ENCODE peak calls at places on chromosomes 6 and 20, in eight cellular contexts. E is OCI-LY7; V is left ventricle myocardium inferior; Z is kidney; O is CD8-positive, alpha-beta memory T cell; B is transverse colon; U is fibroblast of lung; N is WERI-Rb-1. C is an unnamed sample.

GRCh38 chr6:2147737-2148448 is 97.5 kb downstream of the GMDS start:
- DNase-seq in N (no peak), O (no peak), Z (no peak), B (no peak), U (peak), V (no peak), E (no peak), C (no peak)

GRCh38 chr6:157163434-157164159 is 159.7 kb downstream of the TMEM242 start:
- DNase-seq in Z (no peak), E (no peak), O (no peak), V (no peak), B (no peak), N (no peak), U (no peak), C (no peak)

GRCh38 chr20:10508468-10509251 is 73.6 kb downstream of the SLX4IP start:
- DNase-seq in V (no peak), U (peak), N (no peak), O (no peak), B (no peak), Z (no peak), E (no peak), C (no peak)

GRCh38 chr20:4513720-4514119 is 208.0 kb upstream of the PRND start:
- DNase-seq in Z (no peak), B (no peak), E (no peak), O (no peak), N (no peak), U (peak), V (no peak), C (no peak)

GRCh38 chr6:163720005-163720404 is 305.5 kb downstream of the QKI start:
- DNase-seq in Z (no peak), U (no peak), B (no peak), N (no peak), E (no peak), O (no peak), V (no peak), C (no peak)

GRCh38 chr20:571754-572331 is 28.3 kb upstream of the CSNK2A1 start:
- DNase-seq in V (peak), N (peak), Z (peak), B (peak), O (no peak), U (peak), E (no peak), C (no peak)

GRCh38 chr20:32037929-32038328 is 14.1 kb upstream of the HCK start:
- DNase-seq in V (no peak), B (no peak), O (no peak), N (no peak), Z (no peak), U (peak), E (peak), C (no peak)

GRCh38 chr6:105493776-105494175 is 90.9 kb upstream of the PREP start:
- DNase-seq in B (no peak), Z (no peak), E (no peak), N (no peak), O (no peak), V (no peak), U (no peak), C (no peak)

GRCh38 chr6:114611696-114612095 is 268.9 kb upstream of the HS3ST5 start:
- DNase-seq in O (no peak), V (no peak), B (no peak), U (no peak), E (no peak), Z (no peak), N (no peak), C (no peak)

GRCh38 chr20:52103469-52103910 is 88.1 kb downstream of the ZFP64 start:
- DNase-seq in B (no peak), V (no peak), Z (no peak), O (no peak), E (no peak), U (peak), N (no peak), C (peak)

GRCh38 chr6:135008941-135009290 is 45.7 kb downstream of the HBS1L start:
- DNase-seq in E (no peak), V (no peak), U (no peak), O (no peak), N (no peak), B (no peak), Z (no peak), C (no peak)

GRCh38 chr6:100229512-100229911 is 235.2 kb downstream of the SIM1 start:
- DNase-seq in B (no peak), U (no peak), N (no peak), O (no peak), Z (no peak), E (no peak), V (no peak), C (no peak)

GRCh38 chr20:60365063-60365640 is 406.9 kb downstream of the CDH26 start:
- DNase-seq in Z (no peak), U (no peak), V (no peak), N (no peak), B (no peak), O (no peak), E (peak), C (no peak)

GRCh38 chr6:133965817-133966360 is 12.9 kb downstream of the TBPL1 start:
- DNase-seq in E (no peak), Z (no peak), N (no peak), B (peak), O (no peak), V (no peak), U (no peak), C (no peak)

GRCh38 chr6:107272246-107272645 is 156.9 kb upstream of the BEND3 start:
- DNase-seq in V (no peak), B (no peak), O (no peak), Z (no peak), N (no peak), E (no peak), U (no peak), C (no peak)

GRCh38 chr6:33620158-33620583 is 951 bp upstream of the ITPR3 start:
- DNase-seq in U (no peak), Z (peak), V (no peak), N (peak), B (peak), O (peak), E (peak), C (no peak)

GRCh38 chr20:1945134-1945618 is 48.7 kb downstream of the PDYN start:
- DNase-seq in Z (peak), B (peak), O (no peak), U (peak), E (no peak), N (no peak), V (peak), C (no peak)

DNA sequence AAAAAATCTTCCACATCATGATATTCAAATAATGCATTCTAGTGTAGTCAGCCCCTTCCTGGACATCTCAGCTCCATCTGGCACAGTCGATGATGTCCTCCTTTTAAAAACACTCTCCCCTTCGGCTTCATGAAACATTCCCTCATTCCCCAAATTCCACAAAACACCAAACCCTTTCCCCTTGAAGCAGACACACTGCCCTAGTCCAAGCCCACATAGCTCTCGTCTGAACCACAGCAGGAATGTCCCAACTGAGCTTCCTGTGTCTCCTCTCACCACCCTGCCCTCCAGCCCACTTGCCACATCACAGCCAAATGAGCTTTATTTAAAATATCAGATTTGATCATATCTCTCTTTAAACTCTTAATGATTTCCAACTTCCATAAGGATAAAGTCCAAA is 106.4 kb upstream of the CARMIL1 start:
- DNase-seq in Z (no peak), V (no peak), N (no peak), O (no peak), U (peak), E (no peak), B (no peak), C (peak)
- H3K27ac ChIP-seq in Z (no peak), V (no peak), N (no peak), O (no peak), U (peak), E (no peak), B (no peak), C (peak)

DNA sequence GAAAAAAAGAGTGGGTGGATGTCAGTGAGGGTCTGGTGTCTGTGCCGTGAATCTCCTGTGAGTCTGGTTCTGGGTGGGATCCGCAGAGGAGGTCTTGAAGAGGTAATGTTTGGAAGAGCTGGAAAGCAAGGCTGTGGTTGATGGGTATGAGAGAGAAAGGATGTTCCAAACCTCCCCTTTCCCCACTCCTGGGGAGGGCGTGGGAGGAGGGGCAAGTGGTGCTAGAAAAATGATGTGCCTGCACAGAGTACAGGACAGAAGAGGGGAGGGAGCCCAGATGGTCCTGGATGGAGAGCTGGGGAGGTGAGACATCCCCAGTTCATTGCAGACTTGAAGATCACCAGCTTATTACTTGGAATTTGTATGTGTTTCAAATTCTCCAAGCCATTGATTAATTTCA is 3.1 kb downstream of the CNPY3 start:
- DNase-seq in Z (peak), E (no peak), V (no peak), O (no peak), N (no peak), B (no peak), U (no peak), C (no peak)
- H3K27ac ChIP-seq in Z (no peak), E (no peak), V (no peak), O (no peak), N (no peak), B (no peak), U (no peak), C (no peak)

DNA sequence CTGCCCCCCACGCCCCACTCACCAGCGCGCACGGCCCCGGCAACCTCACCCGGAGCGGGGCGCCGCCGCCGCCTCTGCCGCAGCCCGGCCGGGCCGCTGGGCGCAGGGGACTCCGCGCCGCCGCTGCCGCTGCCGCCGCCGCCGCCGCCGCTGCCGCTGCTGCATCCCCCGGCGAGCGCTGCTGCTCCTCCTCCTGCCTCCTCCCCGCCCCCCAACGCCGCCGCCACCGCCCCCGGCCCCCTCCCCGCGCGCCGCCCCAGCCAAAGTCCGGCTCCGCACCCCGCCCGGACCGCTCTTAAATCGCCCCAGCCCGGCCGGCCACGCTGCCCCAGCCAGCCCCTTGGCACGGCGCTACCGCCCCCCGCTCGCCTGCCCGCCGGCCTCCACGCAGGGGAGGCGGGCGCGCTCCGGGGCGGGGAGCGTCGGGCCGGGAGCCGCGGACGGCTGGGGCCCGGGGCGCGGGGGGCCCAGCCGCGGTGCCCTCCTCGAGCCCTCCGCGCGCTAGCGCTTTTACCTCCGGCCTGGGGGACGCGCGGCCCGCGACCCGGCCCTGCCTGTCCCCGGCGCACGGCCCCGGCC is at the start of gene SULF2:
- DNase-seq in E (no peak), U (no peak), B (peak), V (peak), N (no peak), O (no peak), Z (peak), C (no peak)
- H3K27ac ChIP-seq in E (no peak), U (no peak), B (peak), V (peak), N (no peak), O (no peak), Z (peak), C (peak)

GRCh38 chr20:25037288-25038102 is 20.4 kb downstream of the ACSS1 start:
- DNase-seq in V (no peak), O (no peak), U (no peak), Z (peak), N (no peak), B (no peak), E (no peak), C (no peak)

GRCh38 chr20:25038103-25038410 is 19.9 kb downstream of the ACSS1 start:
- DNase-seq in N (no peak), V (no peak), U (no peak), E (no peak), Z (no peak), B (no peak), O (no peak), C (no peak)

GRCh38 chr20:25033941-25034335 is 24.0 kb downstream of the ACSS1 start:
- DNase-seq in U (no peak), O (no peak), V (no peak), Z (peak), B (no peak), N (no peak), E (no peak), C (no peak)

GRCh38 chr20:25036331-25036936 is 21.5 kb downstream of the ACSS1 start:
- DNase-seq in B (no peak), N (no peak), Z (peak), O (no peak), V (no peak), U (no peak), E (peak), C (no peak)

DNA sequence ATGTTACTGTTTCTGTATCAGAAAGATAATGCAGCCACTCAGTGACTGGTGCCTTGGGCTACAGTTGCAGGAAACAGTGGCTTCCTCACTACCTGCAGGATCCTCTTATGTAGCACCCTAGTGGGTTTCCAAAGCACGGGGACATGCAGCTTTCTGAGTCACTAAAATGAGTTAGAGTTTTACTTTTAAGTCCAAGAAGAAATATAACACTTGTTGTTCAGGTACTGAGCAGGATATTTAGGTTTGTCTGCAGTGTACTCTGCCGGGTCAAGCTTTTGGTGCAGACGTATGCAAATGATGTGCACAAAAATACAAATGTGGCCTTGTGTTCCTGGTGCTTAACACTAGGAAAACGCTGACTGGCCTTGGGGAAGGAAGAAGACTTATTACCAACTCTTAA is 22.0 kb downstream of the ACSS1 start:
- DNase-seq in B (no peak), Z (peak), E (peak), N (no peak), U (no peak), O (no peak), V (no peak), C (no peak)
- H3K27ac ChIP-seq in B (peak), Z (no peak), E (peak), N (no peak), U (no peak), O (no peak), V (peak), C (no peak)

DNA sequence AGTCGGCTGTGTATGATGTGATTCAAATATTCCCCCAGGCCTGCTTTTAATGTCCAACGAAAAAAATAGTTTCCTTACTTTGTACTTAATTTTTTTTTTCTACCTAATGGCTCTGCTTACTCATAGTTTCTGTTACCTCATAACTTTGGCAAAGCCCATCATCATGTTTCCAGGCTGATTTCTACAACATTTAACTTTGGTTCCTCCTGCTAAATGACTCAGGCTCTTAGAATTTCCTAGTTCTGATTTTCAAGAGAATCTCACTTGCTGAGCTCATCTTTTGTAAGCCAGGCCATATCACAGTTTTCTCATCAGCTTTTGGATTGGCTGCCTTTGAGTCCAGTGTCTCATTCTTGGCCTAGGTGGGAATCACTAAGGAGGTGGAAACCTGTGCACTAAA is 323.1 kb downstream of the HDGFL1 start:
- DNase-seq in U (peak), B (no peak), V (no peak), Z (no peak), N (no peak), O (no peak), E (no peak), C (peak)
- H3K27ac ChIP-seq in U (peak), B (no peak), V (peak), Z (no peak), N (no peak), O (no peak), E (no peak), C (peak)

GRCh38 chr20:57509665-57510237 is 15.2 kb downstream of the CTCFL start:
- DNase-seq in E (peak), Z (no peak), B (peak), N (peak), O (no peak), V (no peak), U (no peak), C (no peak)
- H3K27ac ChIP-seq in E (no peak), Z (no peak), B (no peak), N (no peak), O (no peak), V (no peak), U (no peak), C (no peak)

C was measured in keratinocyte.